ENCODE peak calls at places on chromosome 11, in seven cellular contexts. G is mucosa of gallbladder; Q is non-pigmented ciliary epithelial cell; R is GM23338; C is CD8-positive, alpha-beta T cell; I is BJ; S is stimulated activated CD4-positive, alpha-beta T cell treated with anti-CD3 and anti-CD28 coated beads, Interleukin-2, amount 100 ng/mL, for 48 hours. M is an unnamed sample.

GRCh38 chr11:62500066-62501035 is 46.3 kb downstream of the AHNAK start:
- DNase-seq in I (no peak), C (no peak), Q (no peak), G (peak; percentile 86), S (no peak), R (peak; percentile 71), M (peak; percentile 57)

GRCh38 chr11:1053121-1053901 is 16.8 kb upstream of the MUC6 start:
- DNase-seq in R (no peak), G (no peak), C (no peak), Q (no peak), I (no peak), S (no peak), M (peak; percentile 37)

GRCh38 chr11:11020747-11021149 is 162.9 kb upstream of the ZBED5 start:
- DNase-seq in C (no peak), R (peak; percentile 41), Q (no peak), S (no peak), G (no peak), I (no peak), M (no peak)

GRCh38 chr11:80165763-80166162 is 724.9 kb upstream of the TENM4 start:
- DNase-seq in G (no peak), I (no peak), C (no peak), R (no peak), S (no peak), Q (no peak), M (no peak)

GRCh38 chr11:67697846-67698245 is 23.4 kb upstream of the ALDH3B2 start:
- DNase-seq in G (no peak), Q (no peak), C (no peak), S (no peak), R (no peak), I (no peak), M (no peak)

GRCh38 chr11:26806209-26806608 is 84.3 kb upstream of the SLC5A12 start:
- DNase-seq in R (no peak), G (no peak), Q (no peak), C (no peak), S (no peak), I (peak; percentile 27), M (no peak)

GRCh38 chr11:705646-706438 is at the start of gene EPS8L2:
- DNase-seq in R (peak; percentile 69), I (no peak), C (peak; percentile 46), G (peak; percentile 58), S (no peak), Q (no peak), M (peak; percentile 84)

GRCh38 chr11:2929880-2930704 is 872 bp upstream of the PHLDA2 start:
- DNase-seq in I (no peak), Q (no peak), C (no peak), G (no peak), R (peak; percentile 69), S (no peak), M (peak; percentile 80)

GRCh38 chr11:119084663-119085522 is at the start of gene HMBS:
- DNase-seq in G (peak; percentile 92), R (peak; percentile 96), Q (peak; percentile 74), S (peak; percentile 82), C (peak; percentile 92), I (peak; percentile 74), M (peak; percentile 97)

GRCh38 chr11:46588131-46588530 is 5.7 kb downstream of the AMBRA1 start:
- DNase-seq in Q (no peak), C (no peak), S (no peak), G (no peak), I (no peak), R (no peak), M (no peak)

GRCh38 chr11:69512790-69513189 is 31.3 kb downstream of the LINC01488 start:
- DNase-seq in S (no peak), Q (no peak), G (no peak), R (no peak), I (no peak), C (no peak), M (no peak)

M was measured in small intestine.